ENCODE peak calls at places on chromosomes 16 and 17, in nine cellular contexts. C is A549, X is SK-N-SH, K is HCT116, A is K562, U is HL-60, Y is HepG2, D is GM23338, N is GM12878. E is an unnamed sample.

GRCh38 chr17:13334374-13334773 is 267.4 kb downstream of the HS3ST3A1 start:
- DNase-seq in C (no peak), X (no peak), K (no peak), A (no peak), U (no peak), Y (no peak), D (no peak), N (no peak), E (no peak)

GRCh38 chr16:83623091-83623730 is 184.6 kb upstream of the HSBP1 start:
- DNase-seq in C (no peak), X (no peak), K (no peak), A (no peak), U (no peak), Y (no peak), D (no peak), N (no peak), E (no peak)

GRCh38 chr16:70693231-70693671 is 7.4 kb upstream of the MTSS2 start:
- DNase-seq in C (no peak), X (no peak), K (no peak), A (no peak), U (no peak), Y (no peak), D (no peak), N (no peak), E (no peak)

GRCh38 chr17:69592692-69593350 is 178.3 kb downstream of the MAP2K6 start:
- DNase-seq in C (no peak), X (no peak), K (no peak), A (no peak), U (no peak), Y (no peak), D (no peak), N (no peak), E (no peak)

GRCh38 chr16:71807905-71808592 is 585 bp downstream of the AP1G1 start:
- DNase-seq in C (peak; percentile 29), X (no peak), K (no peak), A (no peak), U (peak; percentile 32), Y (no peak), D (peak; percentile 32), N (no peak), E (no peak)

GRCh38 chr17:59807892-59808509 is 84.7 kb downstream of the TUBD1 start:
- DNase-seq in C (no peak), X (no peak), K (no peak), A (no peak), U (no peak), Y (no peak), D (no peak), N (no peak), E (no peak)

GRCh38 chr17:1491406-1492248 is 859 bp downstream of the MYO1C start:
- DNase-seq in C (peak; percentile 83), X (peak; percentile 96), K (no peak), A (peak; percentile 87), U (no peak), Y (no peak), D (peak; percentile 44), N (no peak), E (no peak)

GRCh38 chr17:81019563-81020442 is 15.1 kb upstream of the BAIAP2 start:
- DNase-seq in C (no peak), X (no peak), K (no peak), A (peak; percentile 52), U (no peak), Y (no peak), D (no peak), N (no peak), E (no peak)

GRCh38 chr17:22128723-22129122 is 436.4 kb downstream of the KCNJ18 start:
- DNase-seq in C (no peak), X (no peak), K (no peak), A (no peak), U (no peak), Y (no peak), D (no peak), N (no peak), E (no peak)

GRCh38 chr16:57540387-57540786 is 2.1 kb upstream of the ADGRG5 start:
- DNase-seq in C (no peak), X (no peak), K (no peak), A (no peak), U (no peak), Y (no peak), D (no peak), N (no peak), E (no peak)

GRCh38 chr17:4319221-4319620 is 47.3 kb downstream of the UBE2G1 start:
- DNase-seq in C (no peak), X (no peak), K (no peak), A (no peak), U (no peak), Y (no peak), D (no peak), N (no peak), E (no peak)

GRCh38 chr17:51015145-51015558 is 105.5 kb downstream of the SPAG9 start:
- DNase-seq in C (no peak), X (no peak), K (no peak), A (no peak), U (no peak), Y (no peak), D (no peak), N (no peak), E (no peak)

GRCh38 chr17:50534979-50535326 is 2.4 kb downstream of the EPN3 start:
- DNase-seq in C (no peak), X (no peak), K (no peak), A (no peak), U (no peak), Y (no peak), D (no peak), N (no peak), E (no peak)

GRCh38 chr17:43935204-43935925 is 6.9 kb downstream of the PPY start:
- DNase-seq in C (no peak), X (no peak), K (no peak), A (no peak), U (no peak), Y (no peak), D (no peak), N (no peak), E (no peak)

GRCh38 chr16:48408688-48409087 is 23.5 kb upstream of the SIAH1 start:
- DNase-seq in C (no peak), X (no peak), K (no peak), A (no peak), U (no peak), Y (no peak), D (no peak), N (no peak), E (no peak)

GRCh38 chr16:12403746-12404658 is 399.7 kb downstream of the CPPED1 start:
- DNase-seq in C (no peak), X (no peak), K (no peak), A (no peak), U (no peak), Y (no peak), D (peak; percentile 35), N (no peak), E (no peak)

GRCh38 chr17:82053130-82053529 is 1.4 kb downstream of the GPS1 start:
- DNase-seq in C (no peak), X (no peak), K (no peak), A (no peak), U (no peak), Y (no peak), D (no peak), N (no peak), E (no peak)
- H3K4me3 ChIP-seq in C (peak overlapping the region; percentile 97), X (peak overlapping the region; percentile 100), K (peak overlapping the region; percentile 99), A (peak overlapping the region; percentile 98), U (peak overlapping the region; percentile 78), Y (peak overlapping the region; percentile 76), D (peak overlapping the region; percentile 89), N (peak overlapping the region; percentile 83), E (peak overlapping the region; percentile 99)

GRCh38 chr16:46922239-46922638 is 38.1 kb downstream of the GPT2 start:
- DNase-seq in C (no peak), X (no peak), K (no peak), A (no peak), U (no peak), Y (no peak), D (no peak), N (no peak), E (no peak)
- TF ChIP-seq REST in C (no peak), X (no peak), K (no peak), A (no peak), U (no peak), Y (no peak), D (no peak), N (no peak), E (no peak)

DNA sequence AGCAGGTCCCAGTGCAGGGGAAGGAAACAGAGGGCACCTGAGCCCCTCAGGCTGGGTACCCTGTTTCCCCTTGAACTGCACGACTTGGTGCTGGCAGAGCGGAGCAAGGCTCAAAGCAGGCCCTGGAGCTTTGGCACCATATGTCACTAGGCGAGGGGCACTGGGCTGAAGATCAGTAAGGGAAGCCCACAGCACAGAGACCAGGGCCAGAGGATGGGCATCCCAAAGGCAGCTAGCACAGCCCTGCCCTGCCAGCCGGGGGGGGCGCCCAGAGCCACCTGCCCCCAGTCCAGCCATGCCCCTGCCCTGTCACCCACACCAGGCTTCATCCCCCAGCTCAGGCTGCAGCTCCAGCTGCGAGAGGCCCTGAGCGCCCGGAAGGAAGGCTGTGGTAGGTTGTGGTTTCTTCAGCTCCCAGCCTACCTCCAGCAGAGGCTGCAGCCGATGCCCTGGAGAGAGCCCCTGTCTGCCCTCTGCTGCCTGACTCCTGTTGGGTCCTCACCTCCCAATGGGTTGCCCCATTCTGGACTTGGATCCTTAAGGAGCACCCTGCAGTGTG is 10.9 kb downstream of the NHERF1 start:
- DNase-seq in C (no peak), X (peak; percentile 38), K (no peak), A (no peak), U (no peak), Y (no peak), D (no peak), N (no peak), E (no peak)
- H3K27ac ChIP-seq in C (peak overlapping the region; percentile 57), X (peak overlapping the region; percentile 94), K (peak overlapping the region; percentile 63), A (peak overlapping the region; percentile 61), U (peak overlapping the region; percentile 52), Y (peak overlapping the region; percentile 64), D (peak overlapping the region; percentile 76), N (peak overlapping the region; percentile 1), E (no peak overlapping the region)

GRCh38 chr17:79870540-79870939 is 31.3 kb upstream of the CBX4 start:
- DNase-seq in C (no peak), X (peak; percentile 21), K (no peak), A (no peak), U (no peak), Y (no peak), D (no peak), N (no peak), E (no peak)
- H3K4me3 ChIP-seq in C (no peak overlapping the region), X (no peak overlapping the region), K (no peak overlapping the region), A (no peak overlapping the region), U (no peak overlapping the region), Y (no peak overlapping the region), D (no peak overlapping the region), N (no peak overlapping the region), E (no peak overlapping the region)

DNA sequence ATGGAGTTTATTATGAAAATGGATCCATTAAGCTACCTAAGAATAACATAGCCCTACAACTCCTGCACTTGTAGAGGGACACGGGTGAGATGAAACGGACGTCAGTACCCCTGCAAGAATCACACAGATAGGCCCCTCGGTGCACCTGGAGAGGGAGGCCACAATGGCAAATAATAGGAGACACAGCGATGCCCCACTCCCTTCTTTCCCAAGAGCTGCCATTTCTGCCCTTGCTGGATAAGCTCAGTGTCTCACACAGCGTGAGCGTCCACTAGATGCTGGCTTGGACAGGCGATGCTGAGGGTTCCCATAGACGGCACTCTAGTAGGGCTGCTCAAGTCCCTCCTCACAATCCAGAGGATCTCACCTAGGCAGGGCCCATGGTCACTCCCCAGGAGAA is 67.8 kb downstream of the ADCY9 start:
- DNase-seq in C (no peak), X (no peak), K (no peak), A (no peak), U (no peak), Y (no peak), D (no peak), N (no peak), E (no peak)
- TF ChIP-seq REST in C (no peak), X (no peak), K (no peak), A (no peak), U (no peak), Y (no peak), D (no peak), N (no peak), E (no peak)